ENCODE peak calls at places on chromosomes 1 and 21, in four cellular contexts. G is endothelial cell of umbilical vein; O is SHP77; D is activated CD8-positive, alpha-beta memory T cell treated with anti-CD3 and anti-CD28 coated beads for 4 hours. W is an unnamed sample.

GRCh38 chr1:28835237-28835650 is 23.3 kb downstream of the OPRD1 start:
- DNase-seq in G (no peak), O (peak; percentile 66), D (no peak), W (no peak)

GRCh38 chr1:47709302-47710074 is 271.6 kb downstream of the FOXD2 start:
- DNase-seq in G (no peak), O (no peak), D (no peak), W (no peak)

GRCh38 chr1:24966724-24967346 is 36.8 kb upstream of the RUNX3 start:
- DNase-seq in G (no peak), O (no peak), D (peak; percentile 63), W (no peak)

GRCh38 chr21:39444406-39445145 is 1.0 kb downstream of the LCA5L start:
- DNase-seq in G (peak; percentile 39), O (peak; percentile 11), D (no peak), W (no peak)

GRCh38 chr1:229019647-229020281 is 251.1 kb upstream of the RAB4A start:
- DNase-seq in G (no peak), O (no peak), D (no peak), W (no peak)

GRCh38 chr1:165350861-165351260 is 5.7 kb downstream of the LMX1A start:
- DNase-seq in G (no peak), O (no peak), D (no peak), W (no peak)

GRCh38 chr1:243294723-243295121 is 38.9 kb downstream of the SDCCAG8 start:
- DNase-seq in G (peak; percentile 43), O (no peak), D (no peak), W (peak; percentile 22)

GRCh38 chr1:87435484-87435883 is 106.8 kb downstream of the LMO4 start:
- DNase-seq in G (no peak), O (no peak), D (no peak), W (no peak)

GRCh38 chr1:23963617-23964234 is 4.1 kb downstream of the PNRC2 start:
- DNase-seq in G (no peak), O (no peak), D (no peak), W (no peak)